ENCODE peak calls at places on chromosomes 7 and 10, in nine cellular contexts. D is natural killer cell, R is RCC 7860, K is non-pigmented ciliary epithelial cell, V is mesenteric fat pad, M is colonic mucosa, G is AG08396, W is NCI-H1694 treated with DMSO at 0.1 percent for 48 hours, P is heart right ventricle. N is an unnamed sample.
A peak's percentile ranks its signal among the peaks of the same experiment; 100 is the strongest.

GRCh38 chr7:28266377-28266776 is 85.8 kb upstream of the JAZF1 start:
- DNase-seq in M (no peak), V (no peak), D (no peak), W (no peak), P (no peak), G (no peak), K (no peak), R (no peak), N (no peak)

GRCh38 chr10:11255796-11256444 is 238.2 kb downstream of the CELF2 start:
- DNase-seq in D (no peak), P (peak; percentile 36), W (no peak), K (no peak), G (no peak), V (no peak), R (no peak), M (no peak), N (no peak)

GRCh38 chr7:127760436-127761031 is 108.5 kb downstream of the SND1 start:
- DNase-seq in V (no peak), K (no peak), W (no peak), P (no peak), G (no peak), M (no peak), R (no peak), D (no peak), N (no peak)

GRCh38 chr10:6148908-6149307 is 53.8 kb upstream of the PFKFB3 start:
- DNase-seq in G (no peak), K (no peak), R (no peak), W (no peak), P (no peak), M (no peak), V (no peak), D (no peak), N (no peak)

GRCh38 chr10:60139290-60139689 is 232.9 kb upstream of the CCDC6 start:
- DNase-seq in G (no peak), M (no peak), K (no peak), P (no peak), R (no peak), W (no peak), D (no peak), V (no peak), N (no peak)

GRCh38 chr10:72846225-72846624 is 47.3 kb upstream of the OIT3 start:
- DNase-seq in D (no peak), G (peak; percentile 12), W (no peak), V (no peak), K (peak; percentile 62), M (no peak), P (no peak), R (peak; percentile 77), N (no peak)

GRCh38 chr10:95476482-95477174 is 84.5 kb downstream of the SORBS1 start:
- DNase-seq in D (no peak), R (no peak), M (no peak), K (no peak), W (no peak), P (no peak), V (no peak), G (no peak), N (no peak)

GRCh38 chr10:35565602-35566061 is 39.5 kb upstream of the GJD4 start:
- DNase-seq in G (no peak), K (no peak), P (peak; percentile 32), M (no peak), W (no peak), V (no peak), R (no peak), D (no peak), N (no peak)

GRCh38 chr10:47050618-47051455 is 139.6 kb downstream of the PTPN20 start:
- DNase-seq in R (no peak), G (no peak), K (no peak), P (no peak), W (no peak), V (no peak), M (no peak), D (no peak), N (peak; percentile 42)

GRCh38 chr10:47374611-47375536 is 9.2 kb downstream of the ZNF488 start:
- DNase-seq in K (peak; percentile 22), W (no peak), P (no peak), V (peak; percentile 35), D (no peak), R (no peak), M (peak; percentile 15), G (peak; percentile 63), N (no peak)

GRCh38 chr7:45001826-45002225 is 1.8 kb downstream of the CCM2 start:
- DNase-seq in R (no peak), D (no peak), G (no peak), M (no peak), W (no peak), V (peak; percentile 8), P (no peak), K (no peak), N (no peak)

GRCh38 chr7:86207740-86208139 is 436.0 kb upstream of the GRM3 start:
- DNase-seq in V (no peak), G (no peak), P (no peak), K (no peak), R (no peak), D (no peak), W (no peak), M (no peak), N (no peak)

GRCh38 chr10:24307696-24308476 is 98.9 kb downstream of the KIAA1217 start:
- DNase-seq in W (no peak), V (no peak), P (peak; percentile 51), R (no peak), M (no peak), K (no peak), G (no peak), D (no peak), N (no peak)

GRCh38 chr10:53325073-53325472 is 552.5 kb upstream of the MBL2 start:
- DNase-seq in W (no peak), V (no peak), K (peak; percentile 3), P (no peak), R (peak; percentile 33), G (peak; percentile 2), M (no peak), D (no peak), N (no peak)

GRCh38 chr10:58972576-58973234 is 203.7 kb upstream of the PHYHIPL start:
- DNase-seq in V (no peak), R (no peak), D (no peak), P (no peak), W (no peak), K (no peak), G (no peak), M (no peak), N (no peak)

GRCh38 chr7:127819975-127820778 is 168.2 kb downstream of the SND1 start:
- DNase-seq in G (peak; percentile 52), P (no peak), W (no peak), R (peak; percentile 41), V (no peak), K (peak; percentile 47), M (no peak), D (no peak), N (peak; percentile 66)

GRCh38 chr7:117250801-117251200 is 72.1 kb downstream of the WNT2 start:
- DNase-seq in P (no peak), G (peak; percentile 6), W (no peak), V (no peak), D (no peak), M (no peak), R (no peak), K (peak; percentile 38), N (no peak)

GRCh38 chr10:19788075-19788686 is 28.1 kb upstream of the PLXDC2 start:
- DNase-seq in W (peak; percentile 19), D (no peak), K (peak; percentile 43), P (peak; percentile 14), V (no peak), R (peak; percentile 37), G (peak; percentile 17), M (peak; percentile 34), N (no peak)

GRCh38 chr7:24284699-24285506 is 913 bp downstream of the NPY start:
- DNase-seq in K (no peak), V (no peak), P (no peak), R (no peak), D (no peak), W (no peak), M (no peak), G (no peak), N (peak; percentile 71)

GRCh38 chr7:152859781-152860191 is 100.2 kb downstream of the ACTR3B start:
- DNase-seq in W (peak; percentile 1), R (peak; percentile 23), V (no peak), K (no peak), D (no peak), M (no peak), P (no peak), G (peak; percentile 47), N (peak; percentile 53)

GRCh38 chr7:55021951-55022617 is 3.3 kb downstream of the EGFR start:
- DNase-seq in D (no peak), M (no peak), K (no peak), P (no peak), G (peak; percentile 40), V (no peak), R (peak; percentile 79), W (no peak), N (no peak)

GRCh38 chr7:5470167-5470532 is 46.5 kb upstream of the TNRC18 start:
- DNase-seq in G (no peak), W (no peak), D (no peak), P (no peak), R (no peak), K (no peak), M (no peak), V (no peak), N (no peak)

GRCh38 chr10:97687785-97688781 is 1.0 kb upstream of the AVPI1 start:
- DNase-seq in V (no peak), M (no peak), W (no peak), D (no peak), G (peak; percentile 54), P (no peak), K (no peak), R (no peak), N (no peak)

GRCh38 chr7:111098011-111098925 is 7.3 kb downstream of the LRRN3 start:
- DNase-seq in R (no peak), D (no peak), K (no peak), P (peak; percentile 10), G (no peak), M (no peak), V (no peak), W (peak; percentile 61), N (peak; percentile 26)

GRCh38 chr7:124575181-124575580 is 190.4 kb downstream of the GPR37 start:
- DNase-seq in R (no peak), P (no peak), V (no peak), M (no peak), D (no peak), W (no peak), K (no peak), G (no peak), N (no peak)

GRCh38 chr10:48804740-48805182 is 120.1 kb downstream of the WDFY4 start:
- DNase-seq in V (no peak), P (no peak), M (no peak), K (no peak), G (no peak), R (no peak), W (no peak), D (no peak), N (peak; percentile 23)

GRCh38 chr7:54839538-54840213 is 80.7 kb upstream of the SEC61G start:
- DNase-seq in R (peak; percentile 59), W (no peak), K (no peak), G (peak; percentile 83), D (no peak), V (no peak), M (peak; percentile 54), P (peak; percentile 80), N (peak; percentile 69)

GRCh38 chr10:132691711-132692153 is 94.2 kb downstream of the NKX6-2 start:
- DNase-seq in V (peak; percentile 85), W (no peak), D (no peak), K (no peak), P (no peak), M (no peak), R (no peak), G (no peak), N (no peak)

GRCh38 chr10:62815373-62816111 is 624 bp downstream of the EGR2 start:
- DNase-seq in V (no peak), K (no peak), M (peak; percentile 21), R (no peak), P (peak; percentile 9), W (no peak), G (no peak), D (peak; percentile 41), N (peak; percentile 40)

GRCh38 chr7:158047386-158048059 is 540.1 kb downstream of the PTPRN2 start:
- DNase-seq in R (no peak), K (no peak), V (peak; percentile 71), D (no peak), M (no peak), W (no peak), G (no peak), P (no peak), N (no peak)

GRCh38 chr7:47525066-47525623 is 56.8 kb downstream of the TNS3 start:
- DNase-seq in G (no peak), V (no peak), R (no peak), K (no peak), P (no peak), D (no peak), M (no peak), W (no peak), N (no peak)

N was measured in ELF-1.